ENCODE peak calls at places on chromosome 18, in nine cellular contexts. D, H, N, O, J, B, U, Z and V are unnamed samples.
A peak's percentile ranks its signal among the peaks of the same experiment; 100 is the strongest.

GRCh38 chr18:51196116-51196810 is 1.2 kb downstream of the MEX3C start:
- DNase-seq in D (peak; percentile 24), H (peak; percentile 36), N (peak; percentile 35), O (peak; percentile 7), J (peak; percentile 41), B (no peak), U (peak; percentile 47), Z (peak; percentile 59), V (peak; percentile 13)

GRCh38 chr18:32346667-32347066 is 124.0 kb downstream of the GAREM1 start:
- DNase-seq in D (no peak), H (no peak), N (peak; percentile 50), O (no peak), J (no peak), B (no peak), U (no peak), Z (no peak), V (no peak)

GRCh38 chr18:61972389-61973264 is 79.8 kb upstream of the RNF152 start:
- DNase-seq in D (no peak), H (no peak), N (no peak), O (no peak), J (no peak), B (no peak), U (no peak), Z (no peak), V (no peak)

GRCh38 chr18:62736077-62736476 is 20.7 kb downstream of the PHLPP1 start:
- DNase-seq in D (no peak), H (no peak), N (no peak), O (no peak), J (no peak), B (no peak), U (no peak), Z (no peak), V (no peak)

GRCh38 chr18:76502551-76502950 is 7.5 kb upstream of the ZNF516 start:
- DNase-seq in D (no peak), H (no peak), N (no peak), O (no peak), J (no peak), B (no peak), U (no peak), Z (no peak), V (no peak)

GRCh38 chr18:57122906-57123510 is 23.9 kb upstream of the BOD1L2 start:
- DNase-seq in D (no peak), H (no peak), N (no peak), O (no peak), J (no peak), B (no peak), U (no peak), Z (no peak), V (no peak)

GRCh38 chr18:45589559-45590041 is 25.7 kb upstream of the SLC14A2 start:
- DNase-seq in D (peak; percentile 85), H (no peak), N (peak; percentile 1), O (no peak), J (no peak), B (peak; percentile 92), U (peak; percentile 43), Z (no peak), V (no peak)

GRCh38 chr18:28143725-28144124 is 33.2 kb downstream of the CDH2 start:
- DNase-seq in D (no peak), H (no peak), N (no peak), O (no peak), J (no peak), B (no peak), U (no peak), Z (no peak), V (no peak)

GRCh38 chr18:28095631-28096030 is 81.3 kb downstream of the CDH2 start:
- DNase-seq in D (no peak), H (no peak), N (no peak), O (no peak), J (no peak), B (no peak), U (no peak), Z (no peak), V (no peak)

GRCh38 chr18:8718401-8718913 is 13.1 kb downstream of the MTCL1 start:
- DNase-seq in D (no peak), H (no peak), N (no peak), O (no peak), J (no peak), B (no peak), U (no peak), Z (no peak), V (no peak)

GRCh38 chr18:62877448-62878221 is 162.3 kb downstream of the PHLPP1 start:
- DNase-seq in D (peak; percentile 83), H (no peak), N (no peak), O (no peak), J (peak; percentile 43), B (peak; percentile 17), U (no peak), Z (no peak), V (no peak)

GRCh38 chr18:364221-364620 is 96.4 kb upstream of the THOC1 start:
- DNase-seq in D (peak; percentile 36), H (no peak), N (no peak), O (no peak), J (no peak), B (peak; percentile 12), U (no peak), Z (no peak), V (no peak)

GRCh38 chr18:9934274-9934673 is 20.5 kb downstream of the VAPA start:
- DNase-seq in D (no peak), H (no peak), N (no peak), O (no peak), J (no peak), B (no peak), U (no peak), Z (no peak), V (no peak)